ENCODE peak calls at places on chromosomes 11 and 22, in five cellular contexts. One of them, this sample, is unnamed.

GRCh38 chr11:65541093-65542010 is 16.5 kb downstream of the SCYL1 start:
- DNase-seq in Peyer's patch: no peak
- DNase-seq in BE2C: no peak
- DNase-seq in Calu3: no peak
- DNase-seq in GM12878: no peak
- DNase-seq in this sample: no peak

GRCh38 chr22:47047321-47048122 is 285.1 kb downstream of the TBC1D22A start:
- DNase-seq in BE2C: no peak
- DNase-seq in Peyer's patch: peak
- DNase-seq in Calu3: no peak
- DNase-seq in GM12878: no peak
- DNase-seq in this sample: no peak

GRCh38 chr22:31646186-31647019 is 15.6 kb downstream of the PISD start:
- DNase-seq in Peyer's patch: no peak
- DNase-seq in GM12878: no peak
- DNase-seq in BE2C: no peak
- DNase-seq in Calu3: peak
- DNase-seq in this sample: peak

GRCh38 chr11:104130161-104130560 is 33.8 kb downstream of the PDGFD start:
- DNase-seq in BE2C: no peak
- DNase-seq in Peyer's patch: no peak
- DNase-seq in GM12878: no peak
- DNase-seq in Calu3: no peak
- DNase-seq in this sample: no peak

GRCh38 chr11:93963072-93963471 is 58.1 kb upstream of the HEPHL1 start:
- DNase-seq in Peyer's patch: no peak
- DNase-seq in BE2C: no peak
- DNase-seq in GM12878: no peak
- DNase-seq in Calu3: no peak
- DNase-seq in this sample: no peak

GRCh38 chr11:110979696-110980095 is 265.8 kb upstream of the POU2AF2 start:
- DNase-seq in BE2C: no peak
- DNase-seq in Calu3: no peak
- DNase-seq in Peyer's patch: no peak
- DNase-seq in GM12878: no peak
- DNase-seq in this sample: no peak

GRCh38 chr11:112229746-112230433 is 3.7 kb downstream of the PTS start:
- DNase-seq in BE2C: no peak
- DNase-seq in GM12878: no peak
- DNase-seq in Peyer's patch: no peak
- DNase-seq in Calu3: no peak
- DNase-seq in this sample: no peak

GRCh38 chr11:5004429-5005274 is 10.0 kb downstream of the OR51L1 start:
- DNase-seq in Calu3: peak
- DNase-seq in BE2C: peak
- DNase-seq in Peyer's patch: no peak
- DNase-seq in GM12878: no peak
- DNase-seq in this sample: peak

GRCh38 chr11:45930031-45930794 is 7.8 kb downstream of the LARGE2 start:
- DNase-seq in GM12878: peak
- DNase-seq in Calu3: no peak
- DNase-seq in Peyer's patch: peak
- DNase-seq in BE2C: peak
- DNase-seq in this sample: peak

GRCh38 chr11:59770324-59770723 is 15.1 kb downstream of the STX3 start:
- DNase-seq in Calu3: no peak
- DNase-seq in BE2C: no peak
- DNase-seq in Peyer's patch: no peak
- DNase-seq in GM12878: no peak
- DNase-seq in this sample: no peak
- TF ChIP-seq CTCF in Calu3: no peak
- TF ChIP-seq CTCF in BE2C: no peak
- TF ChIP-seq CTCF in Peyer's patch: no peak
- TF ChIP-seq CTCF in GM12878: no peak
- TF ChIP-seq CTCF in this sample: no peak

DNA sequence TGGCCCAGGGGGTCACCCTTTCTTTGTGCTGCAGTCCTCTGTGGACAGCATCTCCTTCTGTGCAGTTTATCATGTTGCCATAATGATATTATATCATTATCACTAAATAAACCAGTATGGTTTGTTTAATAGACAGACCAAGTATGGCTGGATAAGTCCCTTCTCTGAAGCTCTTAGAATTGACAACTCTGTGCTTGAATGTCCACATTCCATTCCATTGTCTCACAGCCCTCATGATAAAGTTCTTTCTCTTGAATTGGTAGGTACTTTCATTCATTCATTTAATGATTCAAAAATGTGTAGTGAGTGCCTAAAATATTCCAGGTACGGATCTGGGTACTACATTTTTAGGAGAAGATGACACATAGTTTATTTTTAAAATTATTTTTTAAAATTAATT is 7.8 kb downstream of the RPS6KA4 start:
- DNase-seq in Peyer's patch: no peak
- DNase-seq in GM12878: no peak
- DNase-seq in Calu3: no peak
- DNase-seq in BE2C: no peak
- DNase-seq in this sample: no peak
- TF ChIP-seq CTCF in Peyer's patch: no peak
- TF ChIP-seq CTCF in GM12878: no peak
- TF ChIP-seq CTCF in Calu3: no peak
- TF ChIP-seq CTCF in BE2C: no peak
- TF ChIP-seq CTCF in this sample: no peak

DNA sequence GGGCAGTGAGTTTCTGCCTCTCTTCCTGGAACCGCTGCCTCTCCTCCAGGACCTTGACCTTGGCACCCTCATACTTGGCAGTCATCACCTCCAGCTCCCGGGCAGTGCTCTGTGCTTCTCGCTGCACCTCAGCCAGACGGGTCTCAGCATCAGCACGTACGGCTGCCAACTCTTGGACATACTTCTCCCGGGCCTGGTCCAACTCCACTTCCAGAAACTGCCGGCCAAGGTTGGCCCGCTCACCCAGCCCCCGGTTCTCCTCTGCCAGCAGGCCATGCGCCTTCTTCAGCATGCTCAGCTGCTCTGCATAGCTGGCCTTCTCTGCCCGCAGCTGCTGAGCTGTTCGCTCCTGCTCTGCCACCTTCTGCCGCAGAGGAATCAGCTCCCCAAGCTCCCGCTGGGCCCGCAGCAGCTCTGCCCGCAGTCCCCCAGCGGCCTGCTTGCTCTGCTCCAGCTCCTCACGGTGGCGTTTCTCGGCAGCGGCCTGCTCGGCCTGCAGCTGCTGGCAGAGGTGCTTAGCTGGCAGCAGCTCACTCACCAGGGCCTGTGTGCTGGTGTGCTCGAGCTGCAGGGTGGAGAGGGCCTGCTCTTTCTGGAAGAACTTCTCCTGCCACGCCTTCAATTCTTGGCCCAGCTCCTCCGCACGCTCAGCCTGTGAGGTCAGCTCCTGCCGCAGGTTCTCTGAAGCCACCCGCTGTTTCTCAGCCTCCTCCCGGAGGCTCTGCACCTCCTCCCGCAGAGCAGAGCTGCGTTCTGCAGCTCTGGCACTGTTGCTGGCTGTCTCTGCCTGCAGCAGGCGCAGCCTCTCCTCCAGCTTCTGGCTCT is 14.4 kb downstream of the IL18BP start:
- DNase-seq in Calu3: no peak
- DNase-seq in GM12878: no peak
- DNase-seq in BE2C: no peak
- DNase-seq in Peyer's patch: no peak
- DNase-seq in this sample: no peak
- TF ChIP-seq CTCF in Calu3: no peak
- TF ChIP-seq CTCF in GM12878: no peak
- TF ChIP-seq CTCF in BE2C: no peak
- TF ChIP-seq CTCF in Peyer's patch: no peak
- TF ChIP-seq CTCF in this sample: no peak

DNA sequence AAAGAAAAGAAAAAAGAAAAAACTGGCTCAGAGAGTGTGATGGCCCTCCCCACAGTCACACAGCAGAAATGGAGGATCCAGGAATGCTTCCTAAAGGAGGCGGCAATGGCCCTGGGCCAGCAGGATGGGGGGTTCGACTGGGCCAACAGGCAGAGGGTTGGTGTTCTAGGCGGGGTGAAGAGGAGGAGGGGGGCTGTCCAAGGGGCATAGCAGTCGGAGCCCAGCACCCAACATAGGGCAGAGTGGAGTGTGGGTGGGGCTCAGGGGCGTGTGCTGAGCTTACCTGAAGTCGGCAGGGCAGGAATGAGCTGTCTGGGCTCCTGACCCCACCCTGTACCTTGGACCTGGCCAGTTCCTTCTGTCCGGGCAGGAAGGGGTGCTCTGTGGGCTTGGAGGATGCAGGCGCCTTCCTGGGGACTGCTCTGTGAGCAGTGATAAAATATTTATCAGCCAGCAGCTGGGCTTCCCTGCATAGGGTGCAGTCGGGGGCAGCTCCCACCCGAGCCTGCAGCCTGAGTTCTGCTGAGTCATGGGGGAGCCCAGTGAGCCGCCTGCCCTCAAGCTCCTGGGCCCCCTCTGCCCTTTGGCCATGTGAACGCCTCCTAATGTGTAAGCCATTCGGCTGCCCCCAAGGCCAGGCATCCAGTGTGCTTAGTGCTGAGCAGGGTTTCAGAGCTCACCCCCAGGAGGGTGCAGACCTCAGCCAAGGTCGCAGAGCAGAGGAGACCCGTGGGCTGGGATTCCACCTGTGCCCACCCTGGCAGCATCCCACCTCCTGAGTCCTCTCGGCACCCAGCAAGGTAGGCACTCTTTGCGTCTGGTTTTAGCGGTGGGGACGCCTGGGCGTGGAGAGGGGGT is 25.3 kb upstream of the PRR5 start:
- DNase-seq in GM12878: no peak
- DNase-seq in BE2C: peak
- DNase-seq in Peyer's patch: peak
- DNase-seq in Calu3: no peak
- DNase-seq in this sample: no peak
- TF ChIP-seq CTCF in GM12878: no peak
- TF ChIP-seq CTCF in BE2C: no peak
- TF ChIP-seq CTCF in Peyer's patch: no peak
- TF ChIP-seq CTCF in Calu3: no peak
- TF ChIP-seq CTCF in this sample: no peak

DNA sequence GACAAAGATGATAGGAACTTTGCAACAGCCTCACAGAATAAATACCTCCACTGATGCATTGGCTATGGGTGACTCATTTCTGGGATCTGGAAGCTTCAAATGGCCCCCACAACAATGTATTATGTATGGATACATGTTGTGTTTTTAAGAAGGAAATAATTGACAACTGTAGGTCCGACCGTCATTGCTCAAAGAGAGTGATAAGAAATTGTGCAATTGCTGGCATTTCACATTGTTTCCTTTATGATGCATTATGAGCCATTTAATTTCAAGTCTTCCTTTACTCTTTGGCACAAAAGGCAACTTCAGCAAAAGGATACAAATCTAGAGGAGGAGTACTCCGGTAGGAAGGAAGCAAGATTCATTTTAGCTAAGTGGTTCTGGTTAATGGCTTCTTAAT is 2.0 kb downstream of the ANO3 start:
- DNase-seq in Peyer's patch: no peak
- DNase-seq in Calu3: no peak
- DNase-seq in BE2C: no peak
- DNase-seq in GM12878: no peak
- DNase-seq in this sample: no peak
- TF ChIP-seq CTCF in Peyer's patch: no peak
- TF ChIP-seq CTCF in Calu3: no peak
- TF ChIP-seq CTCF in BE2C: no peak
- TF ChIP-seq CTCF in GM12878: no peak
- TF ChIP-seq CTCF in this sample: no peak

This sample was measured in GM13976.